ENCODE peak calls at places on chromosomes 5 and 9, in ten cellular contexts. D, Z, P, G, A, U, I, O, W and Y are unnamed samples.

GRCh38 chr5:109614316-109614715 is 75.4 kb upstream of the MAN2A1 start:
- DNase-seq in D (no peak), Z (no peak), P (no peak), G (no peak), A (no peak), U (no peak), I (no peak), O (no peak), W (no peak), Y (no peak)

GRCh38 chr9:13513710-13514444 is 234.4 kb upstream of the MPDZ start:
- DNase-seq in D (no peak), Z (no peak), P (peak; percentile 71), G (no peak), A (no peak), U (peak; percentile 15), I (peak; percentile 45), O (no peak), W (no peak), Y (no peak)

GRCh38 chr9:20884985-20885593 is 146.4 kb downstream of the HACD4 start:
- DNase-seq in D (peak; percentile 80), Z (no peak), P (peak; percentile 66), G (peak; percentile 67), A (peak; percentile 37), U (peak; percentile 33), I (peak; percentile 67), O (peak; percentile 73), W (peak; percentile 10), Y (no peak)

GRCh38 chr5:115320515-115320914 is 24.1 kb upstream of the CCDC112 start:
- DNase-seq in D (no peak), Z (no peak), P (no peak), G (no peak), A (no peak), U (no peak), I (no peak), O (no peak), W (no peak), Y (no peak)

GRCh38 chr9:124855944-124856773 is 2.9 kb downstream of the WDR38 start:
- DNase-seq in D (peak; percentile 77), Z (no peak), P (peak; percentile 66), G (no peak), A (no peak), U (no peak), I (no peak), O (no peak), W (no peak), Y (no peak)

GRCh38 chr5:31452314-31452713 is 79.6 kb downstream of the DROSHA start:
- DNase-seq in D (no peak), Z (no peak), P (no peak), G (no peak), A (no peak), U (no peak), I (no peak), O (no peak), W (no peak), Y (no peak)

GRCh38 chr5:132825824-132826391 is 4.5 kb downstream of the SHROOM1 start:
- DNase-seq in D (no peak), Z (no peak), P (no peak), G (no peak), A (no peak), U (no peak), I (no peak), O (no peak), W (no peak), Y (no peak)

GRCh38 chr5:73496984-73497457 is 1.2 kb upstream of the BTF3 start:
- DNase-seq in D (no peak), Z (no peak), P (peak; percentile 68), G (no peak), A (peak; percentile 66), U (peak; percentile 66), I (peak; percentile 76), O (peak; percentile 66), W (peak; percentile 16), Y (no peak)

GRCh38 chr5:369151-369939 is 47.8 kb downstream of the AHRR start:
- DNase-seq in D (peak; percentile 71), Z (peak; percentile 41), P (peak; percentile 70), G (no peak), A (no peak), U (no peak), I (no peak), O (no peak), W (no peak), Y (no peak)

GRCh38 chr5:147918101-147918500 is 11.8 kb upstream of the C5orf46 start:
- DNase-seq in D (no peak), Z (no peak), P (no peak), G (no peak), A (no peak), U (no peak), I (peak; percentile 34), O (no peak), W (peak; percentile 8), Y (no peak)

GRCh38 chr5:52134013-52134650 is 653.6 kb upstream of the ITGA1 start:
- DNase-seq in D (no peak), Z (no peak), P (no peak), G (no peak), A (no peak), U (no peak), I (no peak), O (no peak), W (no peak), Y (no peak)

GRCh38 chr5:99355881-99356280 is 427.1 kb upstream of the CHD1 start:
- DNase-seq in D (no peak), Z (no peak), P (no peak), G (no peak), A (no peak), U (no peak), I (no peak), O (no peak), W (no peak), Y (no peak)

GRCh38 chr9:93206576-93207155 is 22.7 kb downstream of the WNK2 start:
- DNase-seq in D (peak; percentile 67), Z (no peak), P (no peak), G (no peak), A (no peak), U (no peak), I (no peak), O (no peak), W (no peak), Y (no peak)

GRCh38 chr5:64096771-64097170 is 68.9 kb upstream of the RNF180 start:
- DNase-seq in D (no peak), Z (no peak), P (no peak), G (no peak), A (no peak), U (no peak), I (no peak), O (no peak), W (no peak), Y (no peak)

GRCh38 chr5:64100203-64100602 is 65.4 kb upstream of the RNF180 start:
- DNase-seq in D (no peak), Z (no peak), P (no peak), G (no peak), A (no peak), U (no peak), I (no peak), O (no peak), W (no peak), Y (no peak)
- TF ChIP-seq CTCF in D (no peak), Z (no peak), P (no peak), G (no peak), A (peak; percentile 6), U (no peak), I (no peak), O (no peak), W (no peak), Y (no peak)

DNA sequence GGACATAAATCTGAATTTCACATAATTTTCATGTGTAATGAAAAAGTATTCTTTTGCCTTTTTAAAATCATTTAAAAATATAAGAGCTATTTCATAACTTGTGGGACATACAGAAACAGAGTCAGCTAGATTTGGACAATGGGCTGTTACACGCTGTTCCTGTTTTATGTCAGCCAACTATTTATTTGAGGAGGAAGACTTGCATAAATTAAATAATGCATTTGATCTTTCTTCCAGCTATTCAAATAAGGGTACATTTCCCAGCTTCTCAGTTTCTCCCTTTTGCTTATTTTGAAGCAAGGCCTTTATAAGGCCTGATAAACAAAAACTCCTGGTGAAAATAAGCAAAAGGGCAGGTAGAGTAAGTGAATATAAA is 6.5 kb downstream of the STOM start:
- DNase-seq in D (no peak), Z (no peak), P (peak; percentile 17), G (no peak), A (no peak), U (no peak), I (no peak), O (no peak), W (no peak), Y (no peak)
- H3K4me3 ChIP-seq in D (peak overlapping the region; percentile 44), Z (peak overlapping the region; percentile 11), P (no peak overlapping the region), G (peak overlapping the region; percentile 72), A (no peak overlapping the region), U (no peak overlapping the region), I (no peak overlapping the region), O (no peak overlapping the region), W (no peak overlapping the region), Y (no peak overlapping the region)

GRCh38 chr5:2250365-2250950 is 367.7 kb upstream of the IRX4 start:
- DNase-seq in D (no peak), Z (no peak), P (no peak), G (no peak), A (no peak), U (no peak), I (no peak), O (no peak), W (no peak), Y (no peak)
- TF ChIP-seq CTCF in D (no peak), Z (no peak), P (no peak), G (no peak), A (no peak), U (no peak), I (no peak), O (no peak), W (no peak), Y (no peak)

GRCh38 chr5:140802781-140803271 is 2.0 kb downstream of the PCDHA3 start:
- DNase-seq in D (no peak), Z (no peak), P (no peak), G (no peak), A (no peak), U (no peak), I (no peak), O (no peak), W (no peak), Y (no peak)

GRCh38 chr5:140796718-140797095 is 2.1 kb downstream of the PCDHA2 start:
- DNase-seq in D (no peak), Z (no peak), P (no peak), G (no peak), A (no peak), U (no peak), I (no peak), O (no peak), W (no peak), Y (no peak)

GRCh38 chr5:140800816-140801493 is at the start of gene PCDHA3:
- DNase-seq in D (no peak), Z (no peak), P (peak; percentile 26), G (no peak), A (no peak), U (peak; percentile 2), I (peak; percentile 36), O (peak; percentile 14), W (no peak), Y (no peak)

GRCh38 chr5:140806834-140807775 is at the start of gene PCDHA4:
- DNase-seq in D (no peak), Z (peak; percentile 53), P (peak; percentile 17), G (no peak), A (no peak), U (no peak), I (peak; percentile 16), O (peak; percentile 6), W (no peak), Y (no peak)

DNA sequence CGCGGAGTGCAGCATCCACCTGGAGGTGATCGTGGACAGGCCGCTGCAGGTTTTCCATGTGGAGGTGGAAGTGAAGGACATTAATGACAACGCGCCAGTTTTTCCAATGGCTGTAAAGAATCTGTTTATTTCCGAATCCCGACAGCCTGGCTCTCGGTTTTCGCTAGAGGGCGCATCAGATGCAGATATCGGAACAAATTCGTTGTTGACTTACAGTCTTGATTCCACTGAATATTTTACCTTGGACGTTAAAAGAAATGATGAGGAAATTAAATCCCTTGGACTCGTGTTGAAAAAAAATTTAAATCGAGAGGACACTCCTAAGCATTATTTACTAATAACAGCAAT is 611 bp downstream of the PCDHA3 start:
- DNase-seq in D (no peak), Z (no peak), P (peak; percentile 16), G (no peak), A (no peak), U (no peak), I (no peak), O (no peak), W (no peak), Y (no peak)
- H3K4me3 ChIP-seq in D (peak overlapping the region; percentile 44), Z (peak overlapping the region; percentile 61), P (peak overlapping the region; percentile 12), G (peak overlapping the region; percentile 30), A (no peak overlapping the region), U (no peak overlapping the region), I (no peak overlapping the region), O (no peak overlapping the region), W (no peak overlapping the region), Y (peak overlapping the region; percentile 47)